ENCODE peak calls at places on chromosomes 16 and 17, in four cellular contexts. T, Y, M and V are unnamed samples.

GRCh38 chr17:21302711-21303425 is 18.4 kb downstream of the MAP2K3 start:
- DNase-seq in Y (no peak), T (no peak), M (no peak), V (no peak)

GRCh38 chr17:81082177-81083073 is 47.5 kb downstream of the BAIAP2 start:
- DNase-seq in M (no peak), Y (no peak), T (no peak), V (no peak)

GRCh38 chr16:76665571-76666275 is 388.5 kb downstream of the CNTNAP4 start:
- DNase-seq in T (no peak), M (no peak), Y (no peak), V (no peak)

GRCh38 chr17:45584092-45585036 is 93.8 kb upstream of the PLEKHM1 start:
- DNase-seq in Y (peak; percentile 61), M (no peak), T (no peak), V (peak; percentile 67)

GRCh38 chr17:6986676-6987075 is 9.2 kb upstream of the ALOX12 start:
- DNase-seq in Y (no peak), T (no peak), M (no peak), V (no peak)

GRCh38 chr17:46020023-46020735 is 21.1 kb downstream of the STH start:
- DNase-seq in Y (no peak), T (peak; percentile 39), M (no peak), V (peak; percentile 53)

GRCh38 chr17:6541886-6542285 is 14.5 kb downstream of the PITPNM3 start:
- DNase-seq in Y (no peak), T (no peak), M (no peak), V (no peak)

GRCh38 chr16:86373502-86373901 is 136.8 kb upstream of the FOXF1 start:
- DNase-seq in M (no peak), T (no peak), Y (no peak), V (no peak)

GRCh38 chr17:51275381-51275780 is 15.0 kb downstream of the UTP18 start:
- DNase-seq in Y (no peak), M (no peak), T (no peak), V (no peak)

GRCh38 chr16:67766281-67766680 is 40.1 kb downstream of the RANBP10 start:
- DNase-seq in M (no peak), T (no peak), Y (no peak), V (no peak)

GRCh38 chr17:13520899-13521572 is 80.7 kb downstream of the HS3ST3A1 start:
- DNase-seq in Y (no peak), T (peak; percentile 13), M (no peak), V (no peak)

GRCh38 chr16:23079683-23080221 is 69.5 kb downstream of the USP31 start:
- DNase-seq in T (no peak), M (no peak), Y (no peak), V (no peak)

GRCh38 chr17:2707721-2708584 is 3.6 kb downstream of the CLUH start:
- DNase-seq in Y (no peak), M (no peak), T (no peak), V (no peak)

GRCh38 chr17:63697341-63698286 is 2.3 kb downstream of the LIMD2 start:
- DNase-seq in T (peak; percentile 82), M (no peak), Y (peak; percentile 61), V (no peak)

GRCh38 chr17:12229315-12229714 is 208.6 kb downstream of the MAP2K4 start:
- DNase-seq in M (no peak), T (no peak), Y (no peak), V (no peak)

GRCh38 chr16:15881794-15882379 is 6.5 kb downstream of the CEP20 start:
- DNase-seq in T (no peak), Y (no peak), M (no peak), V (no peak)

GRCh38 chr17:73396429-73397277 is 84.9 kb upstream of the CDC42EP4 start:
- DNase-seq in Y (no peak), T (no peak), M (no peak), V (no peak)

GRCh38 chr16:5906351-5906750 is 808.8 kb upstream of the EEF2KMT start:
- DNase-seq in T (no peak), M (no peak), Y (no peak), V (no peak)

GRCh38 chr17:73667184-73667959 is 23.1 kb upstream of the SDK2 start:
- DNase-seq in Y (no peak), M (no peak), T (no peak), V (no peak)

GRCh38 chr16:11233727-11234376 is 22.2 kb downstream of the SOCS1 start:
- DNase-seq in Y (no peak), T (no peak), M (no peak), V (no peak)

GRCh38 chr17:1485748-1486376 is 6.6 kb downstream of the MYO1C start:
- DNase-seq in Y (peak; percentile 70), M (no peak), T (no peak), V (peak; percentile 75)

GRCh38 chr17:34499576-34499975 is 79.8 kb upstream of the TMEM132E start:
- DNase-seq in M (no peak), T (no peak), Y (no peak), V (no peak)

GRCh38 chr16:30395155-30395991 is at the start of gene ZNF48:
- DNase-seq in Y (peak; percentile 85), M (no peak), T (no peak), V (peak; percentile 83)

GRCh38 chr16:83995756-83996155 is 27.7 kb downstream of the NECAB2 start:
- DNase-seq in T (no peak), Y (no peak), M (no peak), V (no peak)

GRCh38 chr17:72222571-72222970 is 101.8 kb downstream of the SOX9 start:
- DNase-seq in Y (no peak), M (no peak), T (no peak), V (no peak)

GRCh38 chr17:48613862-48614694 is 1.0 kb downstream of the HOXB8 start:
- DNase-seq in T (no peak), M (no peak), Y (peak; percentile 42), V (no peak)

GRCh38 chr16:79168321-79168720 is 432.2 kb downstream of the MAF start:
- DNase-seq in M (no peak), T (no peak), Y (no peak), V (no peak)

GRCh38 chr17:59002848-59003247 is 103.8 kb downstream of the TRIM37 start:
- DNase-seq in Y (no peak), M (no peak), T (no peak), V (no peak)

GRCh38 chr17:48543854-48544355 is 1.0 kb downstream of the HOXB2 start:
- DNase-seq in Y (no peak), T (no peak), M (no peak), V (no peak)

GRCh38 chr17:75832164-75832651 is 12.0 kb downstream of the UNC13D start:
- DNase-seq in M (no peak), Y (no peak), T (no peak), V (no peak)

GRCh38 chr16:56295739-56296527 is 104.6 kb downstream of the GNAO1 start:
- DNase-seq in Y (no peak), T (no peak), M (no peak), V (no peak)

GRCh38 chr16:58628845-58629680 is 563 bp downstream of the CNOT1 start:
- DNase-seq in M (no peak), Y (no peak), T (peak; percentile 17), V (no peak)

GRCh38 chr17:81641825-81642489 is 5.0 kb downstream of the TSPAN10 start:
- DNase-seq in Y (no peak), T (no peak), M (no peak), V (no peak)

DNA sequence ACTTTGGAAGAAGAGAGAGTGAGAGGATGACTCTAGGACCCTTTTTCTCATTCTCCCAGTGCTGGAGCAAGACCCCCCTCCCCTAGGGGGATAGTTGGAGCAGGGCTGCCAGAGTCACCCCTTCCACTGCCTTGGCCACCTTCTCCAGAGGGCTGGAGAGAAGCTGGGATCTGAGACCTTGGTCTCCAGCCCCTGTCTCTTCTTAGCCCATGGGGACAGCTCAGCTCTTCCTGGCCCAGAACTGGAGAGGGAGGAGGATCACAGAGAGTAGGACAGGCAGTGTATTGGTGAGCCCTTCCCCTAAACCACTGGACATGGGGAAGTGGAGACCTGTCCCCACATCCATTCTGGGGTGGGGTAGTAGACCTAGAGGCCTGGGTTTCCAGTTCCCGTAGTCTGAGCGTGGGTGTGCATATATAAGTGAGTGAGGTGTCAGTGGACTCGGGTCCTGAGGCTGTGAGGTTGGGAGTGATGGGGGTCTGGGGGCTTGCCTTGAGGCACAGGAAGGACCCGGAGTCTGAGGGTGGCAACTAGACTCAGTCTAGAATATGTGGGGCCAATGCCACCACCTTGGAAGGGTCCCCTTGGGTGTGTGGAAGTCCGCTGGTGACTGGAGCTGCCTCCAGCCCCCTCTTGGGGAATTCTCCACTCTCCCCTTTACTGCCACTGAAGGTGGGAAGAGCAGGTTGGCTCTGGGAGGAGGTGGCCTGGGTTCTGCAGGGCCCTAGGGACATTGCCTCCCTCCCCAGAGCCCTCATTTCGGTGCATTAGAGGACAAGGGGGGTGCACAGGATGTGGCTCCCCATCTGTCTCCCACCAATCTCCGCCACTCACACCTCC is 20.0 kb downstream of the GJD3 start:
- DNase-seq in T (no peak), Y (no peak), M (no peak), V (no peak)
- TF ChIP-seq TAF1 in T (no peak), Y (no peak), M (no peak), V (no peak)

DNA sequence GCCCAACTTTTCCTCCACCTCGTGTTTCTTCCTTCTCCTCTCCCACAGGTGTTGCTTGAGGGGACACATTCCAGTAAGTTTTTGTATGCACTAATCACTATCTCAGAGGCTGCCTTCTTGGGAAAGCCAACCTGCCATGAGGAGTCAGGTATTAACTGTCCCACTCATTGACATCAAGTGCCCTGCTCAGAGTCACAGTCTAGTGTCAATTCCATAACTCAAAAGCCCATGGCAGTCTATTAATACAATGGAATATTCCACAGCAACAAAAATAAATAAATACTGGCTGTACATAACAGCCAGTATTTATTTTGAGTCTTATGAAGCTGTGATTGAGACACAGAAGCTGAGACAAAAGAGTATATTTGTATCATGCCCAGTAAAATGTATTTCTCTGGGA is 26.1 kb upstream of the KIF2B start:
- DNase-seq in M (no peak), Y (no peak), T (no peak), V (no peak)
- TF ChIP-seq POLR2A in M (no peak), Y (no peak), T (no peak), V (no peak)

GRCh38 chr17:67162771-67163170 is 82.2 kb downstream of the HELZ start:
- DNase-seq in Y (no peak), M (no peak), T (no peak), V (no peak)

GRCh38 chr17:67164298-67164697 is 80.7 kb downstream of the HELZ start:
- DNase-seq in T (no peak), Y (no peak), M (no peak), V (no peak)

GRCh38 chr17:67168485-67168884 is 76.5 kb downstream of the HELZ start:
- DNase-seq in T (no peak), Y (no peak), M (no peak), V (no peak)

GRCh38 chr17:67161573-67161972 is 83.4 kb downstream of the HELZ start:
- DNase-seq in M (no peak), Y (no peak), T (no peak), V (no peak)

DNA sequence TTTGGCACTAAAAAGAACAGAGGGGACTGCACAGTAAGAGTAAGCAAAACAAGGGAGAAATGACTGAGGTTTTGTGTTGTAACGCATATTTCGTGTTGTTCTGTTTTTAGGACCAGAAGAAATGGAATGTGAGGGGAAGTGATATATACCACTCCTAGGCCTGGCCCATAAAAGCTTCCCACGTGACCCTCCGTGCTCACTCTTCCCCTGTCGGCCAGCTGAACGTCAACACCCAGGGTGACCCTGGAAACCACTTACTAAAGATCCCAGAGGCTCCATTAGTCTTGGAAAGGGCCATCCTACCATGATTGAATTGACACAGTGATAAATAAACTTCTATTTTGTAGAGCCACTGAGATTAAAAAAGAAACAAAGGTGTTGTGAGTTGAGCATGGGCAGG is 79.8 kb downstream of the HELZ start:
- DNase-seq in T (no peak), M (no peak), Y (no peak), V (no peak)
- TF ChIP-seq TAF1 in T (no peak), M (no peak), Y (no peak), V (no peak)

GRCh38 chr17:50170662-50171370 is 5.0 kb downstream of the SGCA start:
- DNase-seq in T (peak; percentile 75), M (no peak), Y (peak; percentile 63), V (no peak)
- TF ChIP-seq POLR2A in T (no peak), M (no peak), Y (no peak), V (no peak)